ENCODE peak calls at places on chromosomes 12 and 14, in seven cellular contexts. C, K, X, U, P, J and E are unnamed samples.

GRCh38 chr14:28987516-28987915 is 220.9 kb downstream of the FOXG1 start:
- DNase-seq in C (no peak), K (no peak), X (peak; percentile 0), J (no peak), P (no peak), U (no peak), E (no peak)

GRCh38 chr14:50037837-50038236 is 78.5 kb downstream of the VCPKMT start:
- DNase-seq in P (no peak), J (no peak), K (no peak), U (no peak), X (no peak), C (no peak), E (no peak)

GRCh38 chr14:68772761-68773381 is 20.0 kb downstream of the ZFP36L1 start:
- DNase-seq in P (no peak), X (no peak), U (no peak), C (no peak), J (no peak), K (no peak), E (no peak)

GRCh38 chr14:101018561-101019290 is 115.2 kb upstream of the RTL1 start:
- DNase-seq in U (no peak), C (no peak), X (no peak), J (peak; percentile 17), K (no peak), P (peak; percentile 25), E (peak; percentile 81)

GRCh38 chr12:81005635-81006034 is 67.9 kb upstream of the LIN7A start:
- DNase-seq in J (no peak), K (no peak), U (no peak), X (no peak), P (no peak), C (no peak), E (no peak)

GRCh38 chr12:23621910-23622309 is 327.6 kb downstream of the SOX5 start:
- DNase-seq in P (no peak), K (no peak), U (no peak), X (no peak), J (no peak), C (no peak), E (no peak)

GRCh38 chr14:64176330-64176729 is 117.8 kb downstream of the ESR2 start:
- DNase-seq in U (no peak), J (no peak), P (no peak), K (no peak), C (no peak), X (no peak), E (no peak)

GRCh38 chr12:6461401-6462233 is 8.9 kb downstream of the VAMP1 start:
- DNase-seq in J (peak; percentile 62), P (peak; percentile 87), K (peak; percentile 41), X (peak; percentile 45), C (no peak), U (peak; percentile 48), E (no peak)

GRCh38 chr14:94462219-94462551 is 9.6 kb upstream of the SERPINA11 start:
- DNase-seq in K (no peak), X (no peak), C (no peak), J (no peak), U (no peak), P (no peak), E (no peak)

GRCh38 chr14:104117341-104118005 is 20.9 kb upstream of the KIF26A start:
- DNase-seq in U (no peak), P (no peak), X (no peak), K (no peak), J (peak; percentile 35), C (no peak), E (no peak)

GRCh38 chr12:10301103-10301502 is 6.6 kb upstream of the KLRD1 start:
- DNase-seq in U (no peak), K (peak; percentile 16), J (no peak), X (no peak), P (no peak), C (no peak), E (no peak)

GRCh38 chr12:49930515-49931288 is 19.8 kb upstream of the AQP2 start:
- DNase-seq in U (no peak), X (peak; percentile 83), C (no peak), J (no peak), P (no peak), K (peak; percentile 60), E (no peak)

GRCh38 chr12:89856431-89856830 is 147.8 kb upstream of the ATP2B1 start:
- DNase-seq in P (no peak), C (no peak), J (no peak), X (peak; percentile 72), U (no peak), K (peak; percentile 63), E (no peak)

GRCh38 chr12:51910168-51910567 is 2.9 kb downstream of the ACVRL1 start:
- DNase-seq in J (no peak), U (no peak), K (no peak), C (no peak), X (no peak), P (no peak), E (no peak)

GRCh38 chr12:2662524-2662923 is 132.2 kb upstream of the FKBP4 start:
- DNase-seq in J (no peak), X (no peak), U (no peak), C (no peak), P (no peak), K (no peak), E (no peak)

GRCh38 chr12:25843976-25844375 is 114.5 kb upstream of the RASSF8 start:
- DNase-seq in U (no peak), X (no peak), K (no peak), P (no peak), C (no peak), J (no peak), E (no peak)

GRCh38 chr12:20602671-20603402 is 92.3 kb upstream of the SLCO1C1 start:
- DNase-seq in U (no peak), C (peak; percentile 18), J (no peak), P (no peak), X (peak; percentile 88), K (peak; percentile 66), E (no peak)

GRCh38 chr12:102851246-102851645 is 65.8 kb downstream of the PAH start:
- DNase-seq in X (no peak), P (no peak), J (no peak), U (no peak), C (no peak), K (no peak), E (no peak)

GRCh38 chr14:24279301-24280186 is 8.1 kb upstream of the RABGGTA start:
- DNase-seq in J (no peak), P (no peak), C (no peak), K (no peak), U (peak; percentile 60), X (no peak), E (no peak)

GRCh38 chr12:11039171-11039570 is 8.0 kb upstream of the TAS2R31 start:
- DNase-seq in P (no peak), C (no peak), U (no peak), X (no peak), J (no peak), K (no peak), E (no peak)

GRCh38 chr12:114285554-114285953 is 120.4 kb downstream of the TBX5 start:
- DNase-seq in C (no peak), P (no peak), K (no peak), J (no peak), X (no peak), U (no peak), E (no peak)

DNA sequence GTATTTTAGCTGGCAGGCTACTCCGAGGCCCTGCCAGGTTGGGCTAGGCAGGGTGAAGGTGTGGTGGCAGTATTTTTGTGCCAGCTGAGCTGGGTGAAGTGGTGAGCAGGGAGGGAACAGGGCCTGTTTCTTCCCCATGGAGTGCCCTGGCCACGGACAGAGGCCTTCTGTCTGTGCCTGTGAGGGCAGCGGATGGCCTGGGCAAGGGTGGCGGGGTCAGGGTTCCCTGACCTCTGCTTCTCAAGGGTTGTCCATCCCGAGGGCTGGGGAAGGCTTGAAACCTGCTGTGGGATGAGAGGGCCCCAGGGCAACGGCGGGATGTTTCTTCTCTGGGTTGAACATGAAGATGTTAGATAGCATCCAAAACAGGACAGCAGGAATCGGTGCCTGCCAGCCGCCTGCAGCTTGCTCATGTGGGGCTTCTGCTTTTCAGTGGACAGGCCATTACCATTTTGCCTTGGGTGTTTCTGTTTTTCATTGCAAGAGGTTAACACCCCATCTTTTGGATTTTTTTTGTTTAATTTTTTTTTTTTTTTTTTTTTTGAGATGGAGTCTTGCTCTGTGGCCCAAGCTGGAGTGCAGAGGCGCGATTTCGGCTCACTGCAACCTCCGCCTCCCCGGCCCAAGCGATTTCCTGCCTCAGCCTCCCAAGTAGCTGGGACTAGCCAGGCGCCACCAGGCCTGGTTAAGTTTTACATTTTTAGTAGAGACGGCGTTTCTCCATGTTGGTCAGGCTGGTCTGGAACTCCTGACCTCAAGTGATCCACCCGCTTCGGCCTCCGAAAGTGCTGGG is 3.3 kb downstream of the MTA1 start:
- DNase-seq in X (no peak), C (no peak), J (no peak), U (no peak), K (no peak), P (no peak), E (peak; percentile 82)
- H3K4me3 ChIP-seq in X (no peak overlapping the region), C (no peak overlapping the region), J (no peak overlapping the region), U (no peak overlapping the region), K (no peak overlapping the region), P (no peak overlapping the region), E (no peak overlapping the region)

DNA sequence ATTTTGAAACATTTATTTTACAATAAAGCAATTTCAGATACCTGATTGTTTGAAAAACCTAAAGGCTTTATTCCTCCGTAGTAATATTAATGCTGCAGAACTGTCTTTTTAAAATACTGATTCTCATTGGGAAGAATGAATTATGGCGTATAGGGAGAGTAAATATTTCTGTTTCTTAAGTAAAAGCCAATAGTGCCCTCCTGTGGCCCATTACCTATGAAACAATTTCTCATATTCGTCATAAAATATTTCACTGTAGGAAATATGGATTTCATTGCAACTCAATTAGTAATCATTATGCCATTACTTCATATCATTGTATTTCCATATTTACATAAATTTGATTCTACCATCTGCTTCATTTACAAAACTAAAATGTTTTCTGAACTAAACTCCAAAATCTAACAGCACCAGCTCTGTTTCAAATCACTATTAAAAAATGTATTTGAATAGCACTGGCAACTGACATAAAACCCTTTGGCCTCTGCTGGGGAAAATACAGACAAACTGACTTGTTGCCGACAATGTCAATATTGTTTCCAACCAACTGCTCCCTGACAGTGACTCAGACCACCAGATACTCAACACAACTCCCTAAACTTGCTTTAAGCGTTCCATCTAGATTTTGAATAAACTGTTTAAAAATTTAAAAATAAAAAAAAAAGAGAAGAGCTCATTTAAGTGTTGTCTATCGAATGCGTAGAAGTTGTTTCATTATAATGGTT is 290.3 kb downstream of the NAV3 start:
- DNase-seq in C (peak; percentile 3), J (no peak), X (peak; percentile 52), P (no peak), U (no peak), K (peak; percentile 17), E (no peak)
- TF ChIP-seq CTCF in C (peak; percentile 53), J (no peak), X (peak; percentile 46), P (no peak), U (peak; percentile 37), K (peak; percentile 35), E (no peak)

DNA sequence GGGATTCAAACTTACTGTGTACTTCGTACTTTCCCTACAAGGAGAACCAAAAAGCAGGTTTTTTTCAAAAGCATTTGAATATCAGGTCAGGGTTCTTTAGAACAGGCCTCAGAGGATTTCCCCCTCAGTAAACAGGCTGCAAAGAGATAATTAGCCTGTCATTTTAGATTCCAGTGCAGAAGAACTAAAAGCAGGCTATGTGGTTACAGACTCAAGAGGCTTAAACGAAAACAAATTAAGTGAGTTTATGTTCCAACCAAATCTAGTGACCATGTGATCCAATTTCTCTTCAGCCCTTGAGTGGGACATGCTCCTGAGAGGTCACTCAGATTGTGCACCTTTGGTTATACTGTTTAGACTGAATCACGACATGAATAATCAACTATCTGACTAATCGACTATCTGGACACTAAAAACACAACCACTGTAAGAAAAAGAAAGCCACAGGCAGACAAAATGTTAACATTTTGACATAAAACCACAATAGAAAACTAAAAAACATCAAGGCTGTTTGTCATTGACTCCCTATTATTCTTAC is 4.5 kb downstream of the TMED8 start:
- DNase-seq in U (no peak), J (no peak), X (peak; percentile 88), K (peak; percentile 20), C (no peak), P (no peak), E (no peak)
- H3K27ac ChIP-seq in U (no peak overlapping the region), J (no peak overlapping the region), X (no peak overlapping the region), K (no peak overlapping the region), C (no peak overlapping the region), P (no peak overlapping the region), E (no peak overlapping the region)

GRCh38 chr12:129903956-129904769 is at the start of gene TMEM132D:
- DNase-seq in U (no peak), C (no peak), K (no peak), X (no peak), J (no peak), P (no peak), E (no peak)
- H3K4me3 ChIP-seq in U (no peak within 1 kb of the TSS), C (no peak within 1 kb of the TSS), K (peak within 1 kb of the TSS; percentile 60), X (no peak within 1 kb of the TSS), J (peak within 1 kb of the TSS; percentile 8), P (no peak within 1 kb of the TSS), E (no peak within 1 kb of the TSS)